ENCODE peak calls at places on chromosomes 12 and 14, in eight cellular contexts. One of them, this sample, is unnamed.
A peak's percentile ranks its signal among the peaks of the same experiment; 100 is the strongest.

GRCh38 chr12:11688379-11688778 is 38.9 kb downstream of the ETV6 start:
- DNase-seq in NCI-H1105: no peak
- DNase-seq in left cardiac atrium: no peak
- DNase-seq in H4: no peak
- DNase-seq in fibroblast of villous mesenchyme: no peak
- DNase-seq in hypothalamus: no peak
- DNase-seq in GM06990: no peak
- DNase-seq in NCI-H2227 treated with DMSO at 0.1 percent for 48 hours: no peak
- DNase-seq in this sample: peak; percentile 35

GRCh38 chr12:108973753-108974152 is 47.1 kb downstream of the SVOP start:
- DNase-seq in NCI-H1105: no peak
- DNase-seq in left cardiac atrium: no peak
- DNase-seq in H4: no peak
- DNase-seq in fibroblast of villous mesenchyme: no peak
- DNase-seq in hypothalamus: no peak
- DNase-seq in GM06990: no peak
- DNase-seq in NCI-H2227 treated with DMSO at 0.1 percent for 48 hours: no peak
- DNase-seq in this sample: no peak

GRCh38 chr14:51518280-51518679 is 133.4 kb upstream of the FRMD6 start:
- DNase-seq in NCI-H1105: no peak
- DNase-seq in left cardiac atrium: no peak
- DNase-seq in H4: no peak
- DNase-seq in fibroblast of villous mesenchyme: no peak
- DNase-seq in hypothalamus: no peak
- DNase-seq in GM06990: no peak
- DNase-seq in NCI-H2227 treated with DMSO at 0.1 percent for 48 hours: no peak
- DNase-seq in this sample: no peak

GRCh38 chr14:24944800-24945199 is 105.1 kb downstream of the STXBP6 start:
- DNase-seq in NCI-H1105: no peak
- DNase-seq in left cardiac atrium: no peak
- DNase-seq in H4: no peak
- DNase-seq in fibroblast of villous mesenchyme: no peak
- DNase-seq in hypothalamus: no peak
- DNase-seq in GM06990: no peak
- DNase-seq in NCI-H2227 treated with DMSO at 0.1 percent for 48 hours: peak; percentile 28
- DNase-seq in this sample: no peak

GRCh38 chr14:77985235-77985634 is 184.9 kb upstream of the NRXN3 start:
- DNase-seq in NCI-H1105: peak; percentile 4
- DNase-seq in left cardiac atrium: no peak
- DNase-seq in H4: peak; percentile 69
- DNase-seq in fibroblast of villous mesenchyme: no peak
- DNase-seq in hypothalamus: no peak
- DNase-seq in GM06990: no peak
- DNase-seq in NCI-H2227 treated with DMSO at 0.1 percent for 48 hours: no peak
- DNase-seq in this sample: no peak

GRCh38 chr12:13573698-13574321 is 377.3 kb downstream of the EMP1 start:
- DNase-seq in NCI-H1105: no peak
- DNase-seq in left cardiac atrium: no peak
- DNase-seq in H4: peak; percentile 39
- DNase-seq in fibroblast of villous mesenchyme: peak; percentile 83
- DNase-seq in hypothalamus: no peak
- DNase-seq in GM06990: no peak
- DNase-seq in NCI-H2227 treated with DMSO at 0.1 percent for 48 hours: no peak
- DNase-seq in this sample: no peak

GRCh38 chr14:105879867-105880561 is 353.6 kb downstream of the TMEM121 start:
- DNase-seq in NCI-H1105: no peak
- DNase-seq in left cardiac atrium: peak; percentile 14
- DNase-seq in H4: no peak
- DNase-seq in fibroblast of villous mesenchyme: no peak
- DNase-seq in hypothalamus: no peak
- DNase-seq in GM06990: no peak
- DNase-seq in NCI-H2227 treated with DMSO at 0.1 percent for 48 hours: no peak
- DNase-seq in this sample: peak; percentile 69

GRCh38 chr14:24078146-24078545 is 6.8 kb downstream of the CPNE6 start:
- DNase-seq in NCI-H1105: no peak
- DNase-seq in left cardiac atrium: no peak
- DNase-seq in H4: no peak
- DNase-seq in fibroblast of villous mesenchyme: no peak
- DNase-seq in hypothalamus: no peak
- DNase-seq in GM06990: no peak
- DNase-seq in NCI-H2227 treated with DMSO at 0.1 percent for 48 hours: peak; percentile 81
- DNase-seq in this sample: no peak

GRCh38 chr12:40586823-40587222 is 105.4 kb upstream of the CNTN1 start:
- DNase-seq in NCI-H1105: no peak
- DNase-seq in left cardiac atrium: no peak
- DNase-seq in H4: no peak
- DNase-seq in fibroblast of villous mesenchyme: peak; percentile 6
- DNase-seq in hypothalamus: no peak
- DNase-seq in GM06990: no peak
- DNase-seq in NCI-H2227 treated with DMSO at 0.1 percent for 48 hours: no peak
- DNase-seq in this sample: no peak

GRCh38 chr12:121238086-121238485 is 28.2 kb downstream of the P2RX4 start:
- DNase-seq in NCI-H1105: no peak
- DNase-seq in left cardiac atrium: no peak
- DNase-seq in H4: no peak
- DNase-seq in fibroblast of villous mesenchyme: no peak
- DNase-seq in hypothalamus: no peak
- DNase-seq in GM06990: no peak
- DNase-seq in NCI-H2227 treated with DMSO at 0.1 percent for 48 hours: no peak
- DNase-seq in this sample: no peak

GRCh38 chr12:110224379-110225304 is 56.4 kb upstream of the ATP2A2 start:
- DNase-seq in NCI-H1105: no peak
- DNase-seq in left cardiac atrium: no peak
- DNase-seq in H4: peak; percentile 69
- DNase-seq in fibroblast of villous mesenchyme: peak; percentile 91
- DNase-seq in hypothalamus: no peak
- DNase-seq in GM06990: no peak
- DNase-seq in NCI-H2227 treated with DMSO at 0.1 percent for 48 hours: peak; percentile 19
- DNase-seq in this sample: no peak

GRCh38 chr12:58850826-58851225 is 69.5 kb downstream of the LRIG3 start:
- DNase-seq in NCI-H1105: no peak
- DNase-seq in left cardiac atrium: no peak
- DNase-seq in H4: no peak
- DNase-seq in fibroblast of villous mesenchyme: no peak
- DNase-seq in hypothalamus: no peak
- DNase-seq in GM06990: no peak
- DNase-seq in NCI-H2227 treated with DMSO at 0.1 percent for 48 hours: no peak
- DNase-seq in this sample: no peak

GRCh38 chr12:39095636-39096330 is 190.4 kb upstream of the CPNE8 start:
- DNase-seq in NCI-H1105: no peak
- DNase-seq in left cardiac atrium: no peak
- DNase-seq in H4: no peak
- DNase-seq in fibroblast of villous mesenchyme: no peak
- DNase-seq in hypothalamus: no peak
- DNase-seq in GM06990: no peak
- DNase-seq in NCI-H2227 treated with DMSO at 0.1 percent for 48 hours: no peak
- DNase-seq in this sample: no peak

GRCh38 chr12:22474970-22475720 is 69.2 kb downstream of the C2CD5 start:
- DNase-seq in NCI-H1105: no peak
- DNase-seq in left cardiac atrium: no peak
- DNase-seq in H4: no peak
- DNase-seq in fibroblast of villous mesenchyme: no peak
- DNase-seq in hypothalamus: no peak
- DNase-seq in GM06990: no peak
- DNase-seq in NCI-H2227 treated with DMSO at 0.1 percent for 48 hours: no peak
- DNase-seq in this sample: no peak

GRCh38 chr14:103496776-103497175 is 25.9 kb downstream of the CKB start:
- DNase-seq in NCI-H1105: no peak
- DNase-seq in left cardiac atrium: no peak
- DNase-seq in H4: no peak
- DNase-seq in fibroblast of villous mesenchyme: peak; percentile 41
- DNase-seq in hypothalamus: no peak
- DNase-seq in GM06990: no peak
- DNase-seq in NCI-H2227 treated with DMSO at 0.1 percent for 48 hours: no peak
- DNase-seq in this sample: no peak

GRCh38 chr12:124496584-124496983 is 70.8 kb downstream of the NCOR2 start:
- DNase-seq in NCI-H1105: no peak
- DNase-seq in left cardiac atrium: no peak
- DNase-seq in H4: no peak
- DNase-seq in fibroblast of villous mesenchyme: no peak
- DNase-seq in hypothalamus: no peak
- DNase-seq in GM06990: no peak
- DNase-seq in NCI-H2227 treated with DMSO at 0.1 percent for 48 hours: no peak
- DNase-seq in this sample: no peak

GRCh38 chr12:5456906-5457305 is 25.0 kb downstream of the NTF3 start:
- DNase-seq in NCI-H1105: no peak
- DNase-seq in left cardiac atrium: no peak
- DNase-seq in H4: peak; percentile 45
- DNase-seq in fibroblast of villous mesenchyme: peak; percentile 30
- DNase-seq in hypothalamus: no peak
- DNase-seq in GM06990: no peak
- DNase-seq in NCI-H2227 treated with DMSO at 0.1 percent for 48 hours: no peak
- DNase-seq in this sample: no peak

GRCh38 chr12:66903782-66904396 is 225.0 kb upstream of the GRIP1 start:
- DNase-seq in NCI-H1105: no peak
- DNase-seq in left cardiac atrium: no peak
- DNase-seq in H4: no peak
- DNase-seq in fibroblast of villous mesenchyme: no peak
- DNase-seq in hypothalamus: no peak
- DNase-seq in GM06990: no peak
- DNase-seq in NCI-H2227 treated with DMSO at 0.1 percent for 48 hours: peak; percentile 16
- DNase-seq in this sample: no peak

GRCh38 chr12:117041798-117042170 is 57.4 kb downstream of the TESC start:
- DNase-seq in NCI-H1105: no peak
- DNase-seq in left cardiac atrium: no peak
- DNase-seq in H4: no peak
- DNase-seq in fibroblast of villous mesenchyme: no peak
- DNase-seq in hypothalamus: no peak
- DNase-seq in GM06990: no peak
- DNase-seq in NCI-H2227 treated with DMSO at 0.1 percent for 48 hours: no peak
- DNase-seq in this sample: no peak

GRCh38 chr12:41515953-41516352 is 327.8 kb downstream of the PDZRN4 start:
- DNase-seq in NCI-H1105: no peak
- DNase-seq in left cardiac atrium: no peak
- DNase-seq in H4: no peak
- DNase-seq in fibroblast of villous mesenchyme: no peak
- DNase-seq in hypothalamus: no peak
- DNase-seq in GM06990: no peak
- DNase-seq in NCI-H2227 treated with DMSO at 0.1 percent for 48 hours: no peak
- DNase-seq in this sample: no peak

GRCh38 chr12:118371354-118372282 is 1.1 kb downstream of the TAOK3 start:
- DNase-seq in NCI-H1105: no peak
- DNase-seq in left cardiac atrium: peak; percentile 33
- DNase-seq in H4: no peak
- DNase-seq in fibroblast of villous mesenchyme: no peak
- DNase-seq in hypothalamus: no peak
- DNase-seq in GM06990: peak; percentile 40
- DNase-seq in NCI-H2227 treated with DMSO at 0.1 percent for 48 hours: no peak
- DNase-seq in this sample: no peak

GRCh38 chr12:21819678-21820077 is 45.2 kb upstream of the KCNJ8 start:
- DNase-seq in NCI-H1105: no peak
- DNase-seq in left cardiac atrium: no peak
- DNase-seq in H4: no peak
- DNase-seq in fibroblast of villous mesenchyme: no peak
- DNase-seq in hypothalamus: no peak
- DNase-seq in GM06990: no peak
- DNase-seq in NCI-H2227 treated with DMSO at 0.1 percent for 48 hours: no peak
- DNase-seq in this sample: no peak

GRCh38 chr12:75913502-75914110 is 118.0 kb downstream of the PHLDA1 start:
- DNase-seq in NCI-H1105: peak; percentile 49
- DNase-seq in left cardiac atrium: no peak
- DNase-seq in H4: no peak
- DNase-seq in fibroblast of villous mesenchyme: no peak
- DNase-seq in hypothalamus: no peak
- DNase-seq in GM06990: no peak
- DNase-seq in NCI-H2227 treated with DMSO at 0.1 percent for 48 hours: peak; percentile 54
- DNase-seq in this sample: no peak

GRCh38 chr14:97095269-97095668 is 298.1 kb downstream of the VRK1 start:
- DNase-seq in NCI-H1105: no peak
- DNase-seq in left cardiac atrium: no peak
- DNase-seq in H4: no peak
- DNase-seq in fibroblast of villous mesenchyme: no peak
- DNase-seq in hypothalamus: no peak
- DNase-seq in GM06990: no peak
- DNase-seq in NCI-H2227 treated with DMSO at 0.1 percent for 48 hours: no peak
- DNase-seq in this sample: no peak

GRCh38 chr12:120229071-120229582 is 28.2 kb upstream of the RPLP0 start:
- DNase-seq in NCI-H1105: no peak
- DNase-seq in left cardiac atrium: no peak
- DNase-seq in H4: no peak
- DNase-seq in fibroblast of villous mesenchyme: peak; percentile 62
- DNase-seq in hypothalamus: no peak
- DNase-seq in GM06990: no peak
- DNase-seq in NCI-H2227 treated with DMSO at 0.1 percent for 48 hours: peak; percentile 86
- DNase-seq in this sample: peak; percentile 72

GRCh38 chr12:116323696-116324386 is 46.3 kb upstream of the MED13L start:
- DNase-seq in NCI-H1105: no peak
- DNase-seq in left cardiac atrium: no peak
- DNase-seq in H4: no peak
- DNase-seq in fibroblast of villous mesenchyme: no peak
- DNase-seq in hypothalamus: no peak
- DNase-seq in GM06990: no peak
- DNase-seq in NCI-H2227 treated with DMSO at 0.1 percent for 48 hours: no peak
- DNase-seq in this sample: no peak

GRCh38 chr12:129614221-129614885 is 289.5 kb downstream of the TMEM132D start:
- DNase-seq in NCI-H1105: no peak
- DNase-seq in left cardiac atrium: no peak
- DNase-seq in H4: peak; percentile 13
- DNase-seq in fibroblast of villous mesenchyme: no peak
- DNase-seq in hypothalamus: no peak
- DNase-seq in GM06990: no peak
- DNase-seq in NCI-H2227 treated with DMSO at 0.1 percent for 48 hours: no peak
- DNase-seq in this sample: no peak

GRCh38 chr12:121513464-121514183 is 67.2 kb downstream of the KDM2B start:
- DNase-seq in NCI-H1105: no peak
- DNase-seq in left cardiac atrium: peak; percentile 42
- DNase-seq in H4: no peak
- DNase-seq in fibroblast of villous mesenchyme: no peak
- DNase-seq in hypothalamus: no peak
- DNase-seq in GM06990: peak; percentile 74
- DNase-seq in NCI-H2227 treated with DMSO at 0.1 percent for 48 hours: no peak
- DNase-seq in this sample: no peak

GRCh38 chr14:65352964-65353530 is 59.5 kb upstream of the FUT8 start:
- DNase-seq in NCI-H1105: no peak
- DNase-seq in left cardiac atrium: no peak
- DNase-seq in H4: peak; percentile 61
- DNase-seq in fibroblast of villous mesenchyme: no peak
- DNase-seq in hypothalamus: no peak
- DNase-seq in GM06990: peak; percentile 46
- DNase-seq in NCI-H2227 treated with DMSO at 0.1 percent for 48 hours: no peak
- DNase-seq in this sample: no peak

GRCh38 chr14:74793506-74794155 is 30.5 kb downstream of the YLPM1 start:
- DNase-seq in NCI-H1105: no peak
- DNase-seq in left cardiac atrium: no peak
- DNase-seq in H4: no peak
- DNase-seq in fibroblast of villous mesenchyme: no peak
- DNase-seq in hypothalamus: no peak
- DNase-seq in GM06990: no peak
- DNase-seq in NCI-H2227 treated with DMSO at 0.1 percent for 48 hours: no peak
- DNase-seq in this sample: no peak

GRCh38 chr14:94104731-94105130 is 5.8 kb upstream of the IFI27 start:
- DNase-seq in NCI-H1105: no peak
- DNase-seq in left cardiac atrium: no peak
- DNase-seq in H4: no peak
- DNase-seq in fibroblast of villous mesenchyme: no peak
- DNase-seq in hypothalamus: no peak
- DNase-seq in GM06990: no peak
- DNase-seq in NCI-H2227 treated with DMSO at 0.1 percent for 48 hours: no peak
- DNase-seq in this sample: no peak

This sample was measured in coronary artery.